ENCODE peak calls at places on chromosomes 5 and 9, in five cellular contexts. One of them, this sample, is unnamed.
A peak's percentile ranks its signal among the peaks of the same experiment; 100 is the strongest.

GRCh38 chr5:172274951-172275753 is 8.4 kb downstream of the UBTD2 start:
- DNase-seq in sigmoid colon: no peak
- DNase-seq in MM.1S: no peak
- DNase-seq in neural progenitor cell: no peak
- DNase-seq in right lobe of liver: no peak
- DNase-seq in this sample: no peak

GRCh38 chr5:56608216-56608925 is 207.0 kb upstream of the MAP3K1 start:
- DNase-seq in sigmoid colon: no peak
- DNase-seq in MM.1S: no peak
- DNase-seq in neural progenitor cell: no peak
- DNase-seq in right lobe of liver: no peak
- DNase-seq in this sample: peak; percentile 57

GRCh38 chr9:119634036-119634435 is 264.8 kb upstream of the BRINP1 start:
- DNase-seq in sigmoid colon: no peak
- DNase-seq in MM.1S: no peak
- DNase-seq in neural progenitor cell: no peak
- DNase-seq in right lobe of liver: no peak
- DNase-seq in this sample: no peak

GRCh38 chr5:33328842-33329241 is 111.9 kb upstream of the TARS1 start:
- DNase-seq in sigmoid colon: no peak
- DNase-seq in MM.1S: no peak
- DNase-seq in neural progenitor cell: no peak
- DNase-seq in right lobe of liver: no peak
- DNase-seq in this sample: no peak

GRCh38 chr5:142235050-142235797 is 89.6 kb downstream of the SPRY4 start:
- DNase-seq in sigmoid colon: no peak
- DNase-seq in MM.1S: no peak
- DNase-seq in neural progenitor cell: peak; percentile 93
- DNase-seq in right lobe of liver: no peak
- DNase-seq in this sample: no peak

GRCh38 chr5:156208271-156208670 is 118.7 kb upstream of the SGCD start:
- DNase-seq in sigmoid colon: no peak
- DNase-seq in MM.1S: peak; percentile 29
- DNase-seq in neural progenitor cell: peak; percentile 69
- DNase-seq in right lobe of liver: no peak
- DNase-seq in this sample: no peak

GRCh38 chr5:78008356-78008967 is 232.3 kb upstream of the TBCA start:
- DNase-seq in sigmoid colon: no peak
- DNase-seq in MM.1S: peak; percentile 55
- DNase-seq in neural progenitor cell: peak; percentile 68
- DNase-seq in right lobe of liver: no peak
- DNase-seq in this sample: no peak

GRCh38 chr9:87662808-87663528 is 63.0 kb upstream of the CTSL start:
- DNase-seq in sigmoid colon: peak; percentile 86
- DNase-seq in MM.1S: peak; percentile 14
- DNase-seq in neural progenitor cell: peak; percentile 81
- DNase-seq in right lobe of liver: peak; percentile 83
- DNase-seq in this sample: peak; percentile 93

GRCh38 chr9:109767404-109767803 is 12.6 kb upstream of the PALM2AKAP2 start:
- DNase-seq in sigmoid colon: no peak
- DNase-seq in MM.1S: no peak
- DNase-seq in neural progenitor cell: no peak
- DNase-seq in right lobe of liver: no peak
- DNase-seq in this sample: no peak

GRCh38 chr5:140821375-140822280 is at the start of gene PCDHA5:
- DNase-seq in sigmoid colon: no peak
- DNase-seq in MM.1S: no peak
- DNase-seq in neural progenitor cell: no peak
- DNase-seq in right lobe of liver: no peak
- DNase-seq in this sample: no peak

GRCh38 chr5:134938020-134938419 is 29.7 kb upstream of the CATSPER3 start:
- DNase-seq in sigmoid colon: no peak
- DNase-seq in MM.1S: no peak
- DNase-seq in neural progenitor cell: no peak
- DNase-seq in right lobe of liver: no peak
- DNase-seq in this sample: no peak

GRCh38 chr5:146337264-146337904 is 1.3 kb upstream of the POU4F3 start:
- DNase-seq in sigmoid colon: no peak
- DNase-seq in MM.1S: no peak
- DNase-seq in neural progenitor cell: peak; percentile 51
- DNase-seq in right lobe of liver: no peak
- DNase-seq in this sample: no peak

GRCh38 chr9:14313951-14314423 is at the start of gene NFIB:
- DNase-seq in sigmoid colon: peak; percentile 81
- DNase-seq in MM.1S: peak; percentile 15
- DNase-seq in neural progenitor cell: peak; percentile 59
- DNase-seq in right lobe of liver: peak; percentile 63
- DNase-seq in this sample: peak; percentile 85

DNA sequence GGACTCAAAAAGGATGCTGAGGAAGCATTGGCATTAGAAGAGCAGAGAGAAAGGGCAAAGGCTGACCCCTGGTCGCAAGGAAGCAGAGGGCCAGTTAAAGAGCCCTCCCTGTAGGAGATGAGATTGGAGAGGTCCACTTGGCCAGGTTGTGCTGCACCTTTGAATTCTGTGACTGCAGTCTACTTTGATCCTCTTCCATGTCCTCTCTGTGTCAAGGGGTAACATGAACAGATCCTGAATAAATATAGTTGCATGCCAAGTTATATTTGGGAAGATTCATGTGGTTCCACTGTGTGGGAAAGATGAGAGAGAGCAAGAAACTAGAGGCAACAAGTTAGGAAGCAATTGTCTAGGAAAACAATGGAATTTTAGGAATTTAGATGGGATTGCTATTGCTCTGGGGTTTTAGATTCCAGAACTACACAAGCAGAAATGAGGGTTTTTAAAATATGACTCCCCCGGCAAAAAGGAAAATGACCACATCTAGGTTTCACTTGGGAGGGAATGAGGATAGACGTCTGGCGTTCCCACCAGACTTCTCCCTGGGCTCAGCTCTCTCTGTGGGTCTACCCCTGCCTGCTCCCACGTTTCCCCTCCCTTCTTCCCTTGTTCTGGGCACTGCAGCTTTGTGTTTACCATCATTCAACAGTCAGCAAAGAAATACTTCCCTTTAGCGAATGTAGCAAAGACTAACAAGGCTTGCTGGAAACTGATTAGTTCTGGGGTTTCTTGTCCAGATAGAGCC is 63.6 kb downstream of the SNX18 start:
- DNase-seq in sigmoid colon: no peak
- DNase-seq in MM.1S: no peak
- DNase-seq in neural progenitor cell: no peak
- DNase-seq in right lobe of liver: no peak
- DNase-seq in this sample: peak; percentile 58
- H3K27ac ChIP-seq in sigmoid colon: peak overlapping the region; percentile 63
- H3K27ac ChIP-seq in MM.1S: no peak overlapping the region
- H3K27ac ChIP-seq in neural progenitor cell: no peak overlapping the region
- H3K27ac ChIP-seq in right lobe of liver: no peak overlapping the region
- H3K27ac ChIP-seq in this sample: no peak overlapping the region

GRCh38 chr9:126677188-126678084 is 63.7 kb downstream of the LMX1B start:
- DNase-seq in sigmoid colon: no peak
- DNase-seq in MM.1S: no peak
- DNase-seq in neural progenitor cell: peak; percentile 36
- DNase-seq in right lobe of liver: no peak
- DNase-seq in this sample: no peak
- H3K27me3 ChIP-seq in sigmoid colon: peaks cover 21% of the 10 kb centered on the region
- H3K27me3 ChIP-seq in MM.1S: peaks cover 87% of the 10 kb centered on the region
- H3K27me3 ChIP-seq in neural progenitor cell: peaks cover 100% of the 10 kb centered on the region
- H3K27me3 ChIP-seq in right lobe of liver: no peaks in the 10 kb centered on the region
- H3K27me3 ChIP-seq in this sample: no peaks in the 10 kb centered on the region

GRCh38 chr5:38532165-38532669 is 24.2 kb downstream of the LIFR start:
- DNase-seq in sigmoid colon: no peak
- DNase-seq in MM.1S: peak; percentile 69
- DNase-seq in neural progenitor cell: peak; percentile 66
- DNase-seq in right lobe of liver: no peak
- DNase-seq in this sample: no peak

GRCh38 chr5:38529955-38530644 is 26.3 kb downstream of the LIFR start:
- DNase-seq in sigmoid colon: no peak
- DNase-seq in MM.1S: no peak
- DNase-seq in neural progenitor cell: no peak
- DNase-seq in right lobe of liver: no peak
- DNase-seq in this sample: no peak

GRCh38 chr5:38534122-38534408 is 22.4 kb downstream of the LIFR start:
- DNase-seq in sigmoid colon: no peak
- DNase-seq in MM.1S: no peak
- DNase-seq in neural progenitor cell: no peak
- DNase-seq in right lobe of liver: no peak
- DNase-seq in this sample: no peak

GRCh38 chr5:38533286-38534121 is 22.9 kb downstream of the LIFR start:
- DNase-seq in sigmoid colon: no peak
- DNase-seq in MM.1S: no peak
- DNase-seq in neural progenitor cell: no peak
- DNase-seq in right lobe of liver: no peak
- DNase-seq in this sample: no peak

DNA sequence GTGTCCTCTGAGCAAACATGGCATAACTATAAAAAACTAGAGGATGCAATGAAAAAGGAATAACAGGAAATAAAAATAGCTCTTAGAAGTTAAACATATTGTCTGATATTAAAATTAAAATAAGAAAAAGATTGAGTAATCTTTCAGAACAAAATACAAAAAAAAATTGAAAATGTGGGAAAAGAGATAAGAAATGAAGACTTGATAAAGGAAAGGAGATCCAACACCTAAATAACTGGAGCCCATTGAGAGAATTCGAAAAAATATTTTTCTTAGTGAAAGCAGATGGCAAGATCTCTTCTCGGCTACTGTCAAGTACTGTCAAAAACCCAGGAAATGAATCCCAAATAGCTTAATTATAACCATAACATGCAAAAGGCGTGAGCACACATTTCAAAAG is 24.9 kb downstream of the LIFR start:
- DNase-seq in sigmoid colon: no peak
- DNase-seq in MM.1S: no peak
- DNase-seq in neural progenitor cell: no peak
- DNase-seq in right lobe of liver: no peak
- DNase-seq in this sample: no peak
- H3K27ac ChIP-seq in sigmoid colon: no peak overlapping the region
- H3K27ac ChIP-seq in MM.1S: peak overlapping the region; percentile 18
- H3K27ac ChIP-seq in neural progenitor cell: no peak overlapping the region
- H3K27ac ChIP-seq in right lobe of liver: no peak overlapping the region
- H3K27ac ChIP-seq in this sample: no peak overlapping the region

GRCh38 chr9:122216138-122216797 is 12.5 kb downstream of the LHX6 start:
- DNase-seq in sigmoid colon: no peak
- DNase-seq in MM.1S: no peak
- DNase-seq in neural progenitor cell: no peak
- DNase-seq in right lobe of liver: no peak
- DNase-seq in this sample: no peak
- H3K27me3 ChIP-seq in sigmoid colon: peaks cover 57% of the 10 kb centered on the region
- H3K27me3 ChIP-seq in MM.1S: peaks cover 46% of the 10 kb centered on the region
- H3K27me3 ChIP-seq in neural progenitor cell: peaks cover 100% of the 10 kb centered on the region
- H3K27me3 ChIP-seq in right lobe of liver: peaks cover 13% of the 10 kb centered on the region
- H3K27me3 ChIP-seq in this sample: no peaks in the 10 kb centered on the region

GRCh38 chr5:129061849-129062248 is 32.7 kb upstream of the ISOC1 start:
- DNase-seq in sigmoid colon: no peak
- DNase-seq in MM.1S: no peak
- DNase-seq in neural progenitor cell: no peak
- DNase-seq in right lobe of liver: no peak
- DNase-seq in this sample: no peak

GRCh38 chr5:129067745-129068144 is 26.8 kb upstream of the ISOC1 start:
- DNase-seq in sigmoid colon: no peak
- DNase-seq in MM.1S: no peak
- DNase-seq in neural progenitor cell: no peak
- DNase-seq in right lobe of liver: no peak
- DNase-seq in this sample: no peak

GRCh38 chr5:129069316-129069715 is 25.2 kb upstream of the ISOC1 start:
- DNase-seq in sigmoid colon: no peak
- DNase-seq in MM.1S: peak; percentile 37
- DNase-seq in neural progenitor cell: no peak
- DNase-seq in right lobe of liver: no peak
- DNase-seq in this sample: no peak

GRCh38 chr5:129065721-129066120 is 28.8 kb upstream of the ISOC1 start:
- DNase-seq in sigmoid colon: no peak
- DNase-seq in MM.1S: no peak
- DNase-seq in neural progenitor cell: no peak
- DNase-seq in right lobe of liver: no peak
- DNase-seq in this sample: no peak

GRCh38 chr5:129063483-129064136 is 30.9 kb upstream of the ISOC1 start:
- DNase-seq in sigmoid colon: no peak
- DNase-seq in MM.1S: no peak
- DNase-seq in neural progenitor cell: no peak
- DNase-seq in right lobe of liver: no peak
- DNase-seq in this sample: no peak
- H3K27ac ChIP-seq in sigmoid colon: peak overlapping the region; percentile 31
- H3K27ac ChIP-seq in MM.1S: no peak overlapping the region
- H3K27ac ChIP-seq in neural progenitor cell: no peak overlapping the region
- H3K27ac ChIP-seq in right lobe of liver: no peak overlapping the region
- H3K27ac ChIP-seq in this sample: no peak overlapping the region